ENCODE peak calls at places on chromosome 17, in nine cellular contexts. X is AG09319; F is esophagus squamous epithelium; I is activated naive CD4-positive, alpha-beta T cell treated with anti-CD3 and anti-CD28 coated beads, Interleukin-2, amount 50 U/mL, for 16 hours; T is retina; O is Calu3; J is thoracic aorta; K is brain microvascular endothelial cell; A is fibroblast of gingiva. P is an unnamed sample.

GRCh38 chr17:30219315-30219714 is 16.2 kb downstream of the SLC6A4 start:
- DNase-seq in X (no peak), F (no peak), I (no peak), T (no peak), O (no peak), J (no peak), K (no peak), A (no peak), P (no peak)

GRCh38 chr17:81471804-81472456 is 40.7 kb downstream of the ACTG1 start:
- DNase-seq in X (peak), F (no peak), I (no peak), T (peak), O (no peak), J (no peak), K (peak), A (peak), P (peak)

GRCh38 chr17:58344791-58345157 is 7.2 kb downstream of the SUPT4H1 start:
- DNase-seq in X (no peak), F (no peak), I (peak), T (no peak), O (no peak), J (no peak), K (no peak), A (no peak), P (no peak)

GRCh38 chr17:17004251-17004996 is 32.5 kb upstream of the TNFRSF13B start:
- DNase-seq in X (no peak), F (no peak), I (no peak), T (no peak), O (no peak), J (no peak), K (no peak), A (no peak), P (no peak)

GRCh38 chr17:14198013-14198412 is 38.6 kb downstream of the CDRT15 start:
- DNase-seq in X (no peak), F (no peak), I (no peak), T (peak), O (no peak), J (no peak), K (no peak), A (no peak), P (no peak)

GRCh38 chr17:44707755-44708400 is 587 bp upstream of the DBF4B start:
- DNase-seq in X (no peak), F (no peak), I (no peak), T (no peak), O (no peak), J (no peak), K (no peak), A (no peak), P (peak)

GRCh38 chr17:72097144-72097543 is 23.7 kb upstream of the SOX9 start:
- DNase-seq in X (no peak), F (no peak), I (no peak), T (no peak), O (no peak), J (no peak), K (no peak), A (no peak), P (no peak)

GRCh38 chr17:66807182-66807581 is 27.7 kb upstream of the CACNG5 start:
- DNase-seq in X (no peak), F (no peak), I (no peak), T (no peak), O (no peak), J (no peak), K (no peak), A (no peak), P (no peak)

GRCh38 chr17:27398691-27399090 is 57.6 kb upstream of the KSR1 start:
- DNase-seq in X (no peak), F (no peak), I (no peak), T (no peak), O (no peak), J (no peak), K (no peak), A (no peak), P (no peak)

GRCh38 chr17:10170233-10170632 is 28.2 kb downstream of the GAS7 start:
- DNase-seq in X (no peak), F (no peak), I (no peak), T (no peak), O (no peak), J (no peak), K (no peak), A (no peak), P (no peak)

GRCh38 chr17:45575126-45575885 is 84.8 kb upstream of the PLEKHM1 start:
- DNase-seq in X (no peak), F (no peak), I (no peak), T (no peak), O (no peak), J (no peak), K (no peak), A (no peak), P (no peak)

GRCh38 chr17:45156242-45156641 is 5.4 kb upstream of the HEXIM2 start:
- DNase-seq in X (no peak), F (no peak), I (no peak), T (no peak), O (no peak), J (no peak), K (no peak), A (no peak), P (no peak)

GRCh38 chr17:28180449-28180848 is 138.0 kb downstream of the NLK start:
- DNase-seq in X (no peak), F (no peak), I (no peak), T (no peak), O (no peak), J (no peak), K (no peak), A (peak), P (peak)

GRCh38 chr17:14755002-14755401 is 454.1 kb downstream of the HS3ST3B1 start:
- DNase-seq in X (no peak), F (no peak), I (no peak), T (no peak), O (no peak), J (no peak), K (no peak), A (no peak), P (no peak)

GRCh38 chr17:47209499-47209898 is 351 bp downstream of the MYL4 start:
- DNase-seq in X (no peak), F (no peak), I (no peak), T (no peak), O (no peak), J (no peak), K (no peak), A (no peak), P (no peak)

GRCh38 chr17:37116802-37117201 is 168.0 kb downstream of the AATF start:
- DNase-seq in X (no peak), F (no peak), I (no peak), T (peak), O (no peak), J (no peak), K (no peak), A (no peak), P (no peak)

GRCh38 chr17:81719410-81720266 is 7.6 kb downstream of the SLC25A10 start:
- DNase-seq in X (no peak), F (no peak), I (no peak), T (no peak), O (no peak), J (no peak), K (no peak), A (no peak), P (no peak)

GRCh38 chr17:44786551-44787081 is 27.8 kb downstream of the ADAM11 start:
- DNase-seq in X (no peak), F (no peak), I (no peak), T (no peak), O (no peak), J (no peak), K (no peak), A (no peak), P (no peak)

GRCh38 chr17:47649972-47650524 is 329 bp downstream of the KPNB1 start:
- DNase-seq in X (no peak), F (no peak), I (peak), T (no peak), O (no peak), J (peak), K (no peak), A (no peak), P (no peak)

GRCh38 chr17:49252148-49252682 is 21.6 kb upstream of the PHOSPHO1 start:
- DNase-seq in X (no peak), F (no peak), I (no peak), T (no peak), O (no peak), J (no peak), K (peak), A (peak), P (peak)

GRCh38 chr17:9941305-9941704 is 36.2 kb upstream of the RCVRN start:
- DNase-seq in X (no peak), F (no peak), I (no peak), T (no peak), O (no peak), J (no peak), K (no peak), A (no peak), P (no peak)

GRCh38 chr17:34452769-34453168 is 89.7 kb upstream of the CCL1 start:
- DNase-seq in X (no peak), F (no peak), I (no peak), T (no peak), O (no peak), J (no peak), K (no peak), A (no peak), P (peak)

P was measured in adipocyte.